ENCODE peak calls at places on chromosomes 1 and 21, in nine cellular contexts. One of them, this sample, is unnamed.

GRCh38 chr1:150066838-150067183 is 765 bp upstream of the VPS45 start:
- DNase-seq in T-helper 17 cell: no peak
- DNase-seq in CD4-positive, alpha-beta memory T cell: peak
- DNase-seq in T-helper 2 cell: peak
- DNase-seq in GM13977: peak
- DNase-seq in stimulated activated CD4-positive, alpha-beta T cell treated with anti-CD3 and anti-CD28 coated beads, Interleukin-4, amount 100 ng/mL, for 48 hours: peak
- DNase-seq in astrocyte of the hippocampus: no peak
- DNase-seq in Caki2: no peak
- DNase-seq in progenitor cell of endocrine pancreas: peak
- DNase-seq in this sample: peak

GRCh38 chr1:202199141-202199889 is 5.7 kb downstream of the LGR6 start:
- DNase-seq in astrocyte of the hippocampus: no peak
- DNase-seq in progenitor cell of endocrine pancreas: no peak
- DNase-seq in T-helper 17 cell: no peak
- DNase-seq in CD4-positive, alpha-beta memory T cell: no peak
- DNase-seq in GM13977: no peak
- DNase-seq in stimulated activated CD4-positive, alpha-beta T cell treated with anti-CD3 and anti-CD28 coated beads, Interleukin-4, amount 100 ng/mL, for 48 hours: no peak
- DNase-seq in Caki2: no peak
- DNase-seq in T-helper 2 cell: no peak
- DNase-seq in this sample: no peak

GRCh38 chr1:245177071-245177900 is 22.5 kb downstream of the KIF26B start:
- DNase-seq in GM13977: no peak
- DNase-seq in astrocyte of the hippocampus: no peak
- DNase-seq in CD4-positive, alpha-beta memory T cell: no peak
- DNase-seq in Caki2: peak
- DNase-seq in T-helper 17 cell: no peak
- DNase-seq in T-helper 2 cell: no peak
- DNase-seq in progenitor cell of endocrine pancreas: no peak
- DNase-seq in stimulated activated CD4-positive, alpha-beta T cell treated with anti-CD3 and anti-CD28 coated beads, Interleukin-4, amount 100 ng/mL, for 48 hours: no peak
- DNase-seq in this sample: no peak

GRCh38 chr1:222787746-222788145 is 27.1 kb upstream of the DISP1 start:
- DNase-seq in astrocyte of the hippocampus: no peak
- DNase-seq in Caki2: no peak
- DNase-seq in progenitor cell of endocrine pancreas: no peak
- DNase-seq in stimulated activated CD4-positive, alpha-beta T cell treated with anti-CD3 and anti-CD28 coated beads, Interleukin-4, amount 100 ng/mL, for 48 hours: no peak
- DNase-seq in CD4-positive, alpha-beta memory T cell: no peak
- DNase-seq in T-helper 17 cell: no peak
- DNase-seq in GM13977: no peak
- DNase-seq in T-helper 2 cell: no peak
- DNase-seq in this sample: no peak

GRCh38 chr1:6143392-6143791 is 36.7 kb downstream of the CHD5 start:
- DNase-seq in astrocyte of the hippocampus: no peak
- DNase-seq in Caki2: no peak
- DNase-seq in CD4-positive, alpha-beta memory T cell: no peak
- DNase-seq in T-helper 2 cell: no peak
- DNase-seq in GM13977: no peak
- DNase-seq in stimulated activated CD4-positive, alpha-beta T cell treated with anti-CD3 and anti-CD28 coated beads, Interleukin-4, amount 100 ng/mL, for 48 hours: no peak
- DNase-seq in T-helper 17 cell: no peak
- DNase-seq in progenitor cell of endocrine pancreas: no peak
- DNase-seq in this sample: no peak

GRCh38 chr1:93000291-93000690 is 39.0 kb upstream of the DIPK1A start:
- DNase-seq in CD4-positive, alpha-beta memory T cell: no peak
- DNase-seq in progenitor cell of endocrine pancreas: no peak
- DNase-seq in stimulated activated CD4-positive, alpha-beta T cell treated with anti-CD3 and anti-CD28 coated beads, Interleukin-4, amount 100 ng/mL, for 48 hours: no peak
- DNase-seq in T-helper 17 cell: no peak
- DNase-seq in GM13977: no peak
- DNase-seq in T-helper 2 cell: no peak
- DNase-seq in astrocyte of the hippocampus: peak
- DNase-seq in Caki2: no peak
- DNase-seq in this sample: no peak

GRCh38 chr1:24149854-24150227 is 6.9 kb upstream of the IL22RA1 start:
- DNase-seq in astrocyte of the hippocampus: peak
- DNase-seq in CD4-positive, alpha-beta memory T cell: no peak
- DNase-seq in stimulated activated CD4-positive, alpha-beta T cell treated with anti-CD3 and anti-CD28 coated beads, Interleukin-4, amount 100 ng/mL, for 48 hours: peak
- DNase-seq in T-helper 2 cell: no peak
- DNase-seq in T-helper 17 cell: no peak
- DNase-seq in progenitor cell of endocrine pancreas: no peak
- DNase-seq in Caki2: peak
- DNase-seq in GM13977: no peak
- DNase-seq in this sample: no peak

GRCh38 chr1:160040481-160040880 is 8.7 kb upstream of the PIGM start:
- DNase-seq in astrocyte of the hippocampus: no peak
- DNase-seq in T-helper 17 cell: no peak
- DNase-seq in Caki2: no peak
- DNase-seq in progenitor cell of endocrine pancreas: no peak
- DNase-seq in stimulated activated CD4-positive, alpha-beta T cell treated with anti-CD3 and anti-CD28 coated beads, Interleukin-4, amount 100 ng/mL, for 48 hours: no peak
- DNase-seq in CD4-positive, alpha-beta memory T cell: no peak
- DNase-seq in T-helper 2 cell: no peak
- DNase-seq in GM13977: no peak
- DNase-seq in this sample: no peak

GRCh38 chr1:163166886-163167555 is 35.7 kb downstream of the RGS5 start:
- DNase-seq in GM13977: no peak
- DNase-seq in astrocyte of the hippocampus: no peak
- DNase-seq in progenitor cell of endocrine pancreas: no peak
- DNase-seq in CD4-positive, alpha-beta memory T cell: no peak
- DNase-seq in T-helper 17 cell: no peak
- DNase-seq in stimulated activated CD4-positive, alpha-beta T cell treated with anti-CD3 and anti-CD28 coated beads, Interleukin-4, amount 100 ng/mL, for 48 hours: no peak
- DNase-seq in Caki2: no peak
- DNase-seq in T-helper 2 cell: no peak
- DNase-seq in this sample: no peak

GRCh38 chr21:44556879-44557278 is 1.7 kb downstream of the KRTAP10-3 start:
- DNase-seq in CD4-positive, alpha-beta memory T cell: no peak
- DNase-seq in T-helper 17 cell: no peak
- DNase-seq in stimulated activated CD4-positive, alpha-beta T cell treated with anti-CD3 and anti-CD28 coated beads, Interleukin-4, amount 100 ng/mL, for 48 hours: no peak
- DNase-seq in T-helper 2 cell: no peak
- DNase-seq in Caki2: no peak
- DNase-seq in progenitor cell of endocrine pancreas: peak
- DNase-seq in GM13977: peak
- DNase-seq in astrocyte of the hippocampus: no peak
- DNase-seq in this sample: no peak

GRCh38 chr1:71049951-71050598 is 2.5 kb upstream of the PTGER3 start:
- DNase-seq in astrocyte of the hippocampus: peak
- DNase-seq in Caki2: peak
- DNase-seq in stimulated activated CD4-positive, alpha-beta T cell treated with anti-CD3 and anti-CD28 coated beads, Interleukin-4, amount 100 ng/mL, for 48 hours: no peak
- DNase-seq in T-helper 17 cell: no peak
- DNase-seq in GM13977: peak
- DNase-seq in CD4-positive, alpha-beta memory T cell: peak
- DNase-seq in T-helper 2 cell: peak
- DNase-seq in progenitor cell of endocrine pancreas: peak
- DNase-seq in this sample: peak

GRCh38 chr1:159851386-159851785 is 11.1 kb downstream of the VSIG8 start:
- DNase-seq in T-helper 2 cell: peak
- DNase-seq in T-helper 17 cell: no peak
- DNase-seq in CD4-positive, alpha-beta memory T cell: no peak
- DNase-seq in progenitor cell of endocrine pancreas: no peak
- DNase-seq in stimulated activated CD4-positive, alpha-beta T cell treated with anti-CD3 and anti-CD28 coated beads, Interleukin-4, amount 100 ng/mL, for 48 hours: no peak
- DNase-seq in GM13977: no peak
- DNase-seq in astrocyte of the hippocampus: no peak
- DNase-seq in Caki2: no peak
- DNase-seq in this sample: no peak

GRCh38 chr1:108877858-108878257 is 1.1 kb downstream of the GPSM2 start:
- DNase-seq in stimulated activated CD4-positive, alpha-beta T cell treated with anti-CD3 and anti-CD28 coated beads, Interleukin-4, amount 100 ng/mL, for 48 hours: no peak
- DNase-seq in CD4-positive, alpha-beta memory T cell: no peak
- DNase-seq in T-helper 17 cell: no peak
- DNase-seq in Caki2: peak
- DNase-seq in astrocyte of the hippocampus: peak
- DNase-seq in progenitor cell of endocrine pancreas: no peak
- DNase-seq in GM13977: no peak
- DNase-seq in T-helper 2 cell: peak
- DNase-seq in this sample: no peak

GRCh38 chr1:100810360-100810759 is 84.3 kb downstream of the EXTL2 start:
- DNase-seq in T-helper 17 cell: no peak
- DNase-seq in Caki2: no peak
- DNase-seq in CD4-positive, alpha-beta memory T cell: no peak
- DNase-seq in GM13977: no peak
- DNase-seq in stimulated activated CD4-positive, alpha-beta T cell treated with anti-CD3 and anti-CD28 coated beads, Interleukin-4, amount 100 ng/mL, for 48 hours: no peak
- DNase-seq in progenitor cell of endocrine pancreas: no peak
- DNase-seq in astrocyte of the hippocampus: no peak
- DNase-seq in T-helper 2 cell: no peak
- DNase-seq in this sample: no peak

GRCh38 chr21:45078877-45079281 is 4.5 kb downstream of the ADARB1 start:
- DNase-seq in progenitor cell of endocrine pancreas: no peak
- DNase-seq in Caki2: no peak
- DNase-seq in T-helper 17 cell: peak
- DNase-seq in GM13977: no peak
- DNase-seq in CD4-positive, alpha-beta memory T cell: peak
- DNase-seq in stimulated activated CD4-positive, alpha-beta T cell treated with anti-CD3 and anti-CD28 coated beads, Interleukin-4, amount 100 ng/mL, for 48 hours: peak
- DNase-seq in T-helper 2 cell: peak
- DNase-seq in astrocyte of the hippocampus: no peak
- DNase-seq in this sample: no peak

GRCh38 chr1:174114788-174115448 is 44.4 kb upstream of the RABGAP1L start:
- DNase-seq in GM13977: peak
- DNase-seq in progenitor cell of endocrine pancreas: no peak
- DNase-seq in CD4-positive, alpha-beta memory T cell: peak
- DNase-seq in T-helper 2 cell: peak
- DNase-seq in Caki2: peak
- DNase-seq in astrocyte of the hippocampus: peak
- DNase-seq in T-helper 17 cell: no peak
- DNase-seq in stimulated activated CD4-positive, alpha-beta T cell treated with anti-CD3 and anti-CD28 coated beads, Interleukin-4, amount 100 ng/mL, for 48 hours: no peak
- DNase-seq in this sample: no peak

GRCh38 chr1:175471039-175471800 is 272.2 kb downstream of the TNR start:
- DNase-seq in progenitor cell of endocrine pancreas: no peak
- DNase-seq in stimulated activated CD4-positive, alpha-beta T cell treated with anti-CD3 and anti-CD28 coated beads, Interleukin-4, amount 100 ng/mL, for 48 hours: no peak
- DNase-seq in T-helper 17 cell: no peak
- DNase-seq in astrocyte of the hippocampus: peak
- DNase-seq in Caki2: peak
- DNase-seq in CD4-positive, alpha-beta memory T cell: no peak
- DNase-seq in GM13977: no peak
- DNase-seq in T-helper 2 cell: peak
- DNase-seq in this sample: no peak

GRCh38 chr1:65079941-65080340 is 68.1 kb upstream of the AK4 start:
- DNase-seq in Caki2: no peak
- DNase-seq in GM13977: no peak
- DNase-seq in stimulated activated CD4-positive, alpha-beta T cell treated with anti-CD3 and anti-CD28 coated beads, Interleukin-4, amount 100 ng/mL, for 48 hours: no peak
- DNase-seq in CD4-positive, alpha-beta memory T cell: no peak
- DNase-seq in T-helper 2 cell: no peak
- DNase-seq in T-helper 17 cell: no peak
- DNase-seq in astrocyte of the hippocampus: peak
- DNase-seq in progenitor cell of endocrine pancreas: no peak
- DNase-seq in this sample: no peak

GRCh38 chr21:16419188-16419874 is 689.5 kb downstream of the USP25 start:
- DNase-seq in T-helper 17 cell: no peak
- DNase-seq in stimulated activated CD4-positive, alpha-beta T cell treated with anti-CD3 and anti-CD28 coated beads, Interleukin-4, amount 100 ng/mL, for 48 hours: no peak
- DNase-seq in Caki2: no peak
- DNase-seq in astrocyte of the hippocampus: peak
- DNase-seq in GM13977: no peak
- DNase-seq in T-helper 2 cell: no peak
- DNase-seq in progenitor cell of endocrine pancreas: no peak
- DNase-seq in CD4-positive, alpha-beta memory T cell: no peak
- DNase-seq in this sample: no peak

GRCh38 chr1:208858738-208859137 is 614.6 kb upstream of the PLXNA2 start:
- DNase-seq in stimulated activated CD4-positive, alpha-beta T cell treated with anti-CD3 and anti-CD28 coated beads, Interleukin-4, amount 100 ng/mL, for 48 hours: no peak
- DNase-seq in Caki2: no peak
- DNase-seq in astrocyte of the hippocampus: no peak
- DNase-seq in CD4-positive, alpha-beta memory T cell: no peak
- DNase-seq in progenitor cell of endocrine pancreas: no peak
- DNase-seq in GM13977: no peak
- DNase-seq in T-helper 2 cell: no peak
- DNase-seq in T-helper 17 cell: no peak
- DNase-seq in this sample: no peak

GRCh38 chr1:63368131-63368530 is 704 bp downstream of the ALG6 start:
- DNase-seq in GM13977: peak
- DNase-seq in Caki2: no peak
- DNase-seq in progenitor cell of endocrine pancreas: no peak
- DNase-seq in astrocyte of the hippocampus: no peak
- DNase-seq in T-helper 17 cell: no peak
- DNase-seq in stimulated activated CD4-positive, alpha-beta T cell treated with anti-CD3 and anti-CD28 coated beads, Interleukin-4, amount 100 ng/mL, for 48 hours: no peak
- DNase-seq in CD4-positive, alpha-beta memory T cell: no peak
- DNase-seq in T-helper 2 cell: peak
- DNase-seq in this sample: no peak

GRCh38 chr1:31733389-31734219 is 29.8 kb upstream of the COL16A1 start:
- DNase-seq in astrocyte of the hippocampus: no peak
- DNase-seq in GM13977: no peak
- DNase-seq in CD4-positive, alpha-beta memory T cell: no peak
- DNase-seq in Caki2: no peak
- DNase-seq in T-helper 17 cell: no peak
- DNase-seq in progenitor cell of endocrine pancreas: no peak
- DNase-seq in stimulated activated CD4-positive, alpha-beta T cell treated with anti-CD3 and anti-CD28 coated beads, Interleukin-4, amount 100 ng/mL, for 48 hours: no peak
- DNase-seq in T-helper 2 cell: no peak
- DNase-seq in this sample: no peak

GRCh38 chr1:86914998-86915736 is 732 bp downstream of the HS2ST1 start:
- DNase-seq in T-helper 2 cell: peak
- DNase-seq in stimulated activated CD4-positive, alpha-beta T cell treated with anti-CD3 and anti-CD28 coated beads, Interleukin-4, amount 100 ng/mL, for 48 hours: peak
- DNase-seq in GM13977: peak
- DNase-seq in Caki2: peak
- DNase-seq in progenitor cell of endocrine pancreas: peak
- DNase-seq in CD4-positive, alpha-beta memory T cell: peak
- DNase-seq in T-helper 17 cell: peak
- DNase-seq in astrocyte of the hippocampus: peak
- DNase-seq in this sample: peak

GRCh38 chr1:228160201-228160761 is 5.3 kb upstream of the IBA57 start:
- DNase-seq in CD4-positive, alpha-beta memory T cell: no peak
- DNase-seq in GM13977: no peak
- DNase-seq in T-helper 2 cell: no peak
- DNase-seq in Caki2: no peak
- DNase-seq in astrocyte of the hippocampus: no peak
- DNase-seq in stimulated activated CD4-positive, alpha-beta T cell treated with anti-CD3 and anti-CD28 coated beads, Interleukin-4, amount 100 ng/mL, for 48 hours: no peak
- DNase-seq in progenitor cell of endocrine pancreas: no peak
- DNase-seq in T-helper 17 cell: no peak
- DNase-seq in this sample: no peak

GRCh38 chr1:156797212-156797871 is 19.3 kb downstream of the SH2D2A start:
- DNase-seq in stimulated activated CD4-positive, alpha-beta T cell treated with anti-CD3 and anti-CD28 coated beads, Interleukin-4, amount 100 ng/mL, for 48 hours: no peak
- DNase-seq in T-helper 2 cell: peak
- DNase-seq in T-helper 17 cell: peak
- DNase-seq in CD4-positive, alpha-beta memory T cell: peak
- DNase-seq in progenitor cell of endocrine pancreas: no peak
- DNase-seq in Caki2: peak
- DNase-seq in GM13977: peak
- DNase-seq in astrocyte of the hippocampus: peak
- DNase-seq in this sample: no peak

This sample was measured in GM12878.